ENCODE peak calls at places on chromosomes 6 and 20, in four cellular contexts. W is CD4-positive, alpha-beta memory T cell; A is SJSA1; K is naive thymus-derived CD4-positive, alpha-beta T cell. Q is an unnamed sample.

GRCh38 chr6:151647871-151648639 is 154.2 kb downstream of the CCDC170 start:
- DNase-seq in K (no peak), W (no peak), A (no peak), Q (no peak)

GRCh38 chr6:40791004-40791403 is 203.8 kb upstream of the LRFN2 start:
- DNase-seq in K (no peak), A (no peak), W (no peak), Q (no peak)

GRCh38 chr20:62031462-62032092 is 34.1 kb downstream of the TAF4 start:
- DNase-seq in W (no peak), A (no peak), K (no peak), Q (no peak)

GRCh38 chr6:215335-216034 is 76.8 kb upstream of the DUSP22 start:
- DNase-seq in K (no peak), W (peak), A (no peak), Q (no peak)

GRCh38 chr6:36314221-36315014 is 22.3 kb downstream of the BNIP5 start:
- DNase-seq in W (no peak), A (no peak), K (no peak), Q (peak)

GRCh38 chr20:55116598-55116997 is 641.2 kb downstream of the DOK5 start:
- DNase-seq in K (no peak), A (no peak), W (no peak), Q (no peak)

GRCh38 chr20:17687800-17688199 is 5.8 kb upstream of the RRBP1 start:
- DNase-seq in K (no peak), A (no peak), W (no peak), Q (no peak)

GRCh38 chr6:142728910-142729481 is 216.0 kb downstream of the HIVEP2 start:
- DNase-seq in A (no peak), K (no peak), W (no peak), Q (peak)

GRCh38 chr20:31638317-31638716 is 605 bp downstream of the COX4I2 start:
- DNase-seq in A (no peak), W (no peak), K (no peak), Q (no peak)

GRCh38 chr6:87103977-87104601 is 9.2 kb upstream of the CGA start:
- DNase-seq in W (no peak), K (no peak), A (no peak), Q (peak)

GRCh38 chr6:42026540-42026939 is 23.8 kb upstream of the TAF8 start:
- DNase-seq in K (no peak), W (no peak), A (no peak), Q (peak)

GRCh38 chr6:138404666-138405337 is 779 bp downstream of the HEBP2 start:
- DNase-seq in K (peak), W (peak), A (no peak), Q (no peak)

GRCh38 chr6:134400941-134401340 is 83.0 kb upstream of the SGK1 start:
- DNase-seq in K (no peak), A (no peak), W (no peak), Q (no peak)
- H3K4me3 ChIP-seq in K (no peak), A (no peak), W (no peak), Q (no peak)

DNA sequence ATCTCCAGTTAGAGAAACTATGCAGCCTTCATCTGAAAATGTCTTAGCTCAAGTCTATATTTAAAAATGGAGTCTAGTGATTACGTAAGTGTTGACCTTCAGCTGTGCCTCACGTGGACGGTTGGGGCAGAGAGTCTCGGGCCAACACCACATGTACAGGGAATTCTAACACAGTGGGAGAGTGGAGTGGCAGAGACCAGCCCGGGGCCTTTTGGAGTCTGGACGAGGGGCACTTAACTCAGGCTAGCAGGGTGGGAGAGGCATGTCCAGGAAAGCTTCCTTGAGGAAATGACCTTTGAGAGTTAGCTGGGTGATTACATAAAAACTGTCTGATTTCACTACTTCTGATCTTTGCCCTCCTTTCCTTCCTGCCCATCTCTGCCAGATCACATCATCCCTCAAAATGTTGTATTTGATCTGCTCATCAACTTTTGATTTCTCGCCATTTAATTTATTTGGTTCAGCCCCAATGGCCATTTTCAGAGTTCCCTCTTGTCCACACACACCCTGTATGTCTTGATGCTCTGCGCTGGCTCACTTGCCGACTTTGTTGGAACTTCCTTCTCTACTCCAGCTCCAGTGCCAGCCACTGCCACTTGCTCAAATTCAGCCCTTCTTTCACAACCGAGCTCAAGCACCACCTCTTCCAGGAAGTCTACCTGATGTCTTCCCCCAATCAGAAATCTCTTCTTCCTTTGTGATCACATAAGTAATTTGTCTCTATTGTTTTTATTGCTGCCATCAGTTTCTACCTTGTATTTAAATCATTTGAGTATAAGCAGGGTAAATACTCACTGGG is 2.6 kb downstream of the ARMC2 start:
- DNase-seq in W (no peak), K (no peak), A (no peak), Q (peak)
- H3K4me3 ChIP-seq in W (no peak), K (no peak), A (no peak), Q (no peak)

DNA sequence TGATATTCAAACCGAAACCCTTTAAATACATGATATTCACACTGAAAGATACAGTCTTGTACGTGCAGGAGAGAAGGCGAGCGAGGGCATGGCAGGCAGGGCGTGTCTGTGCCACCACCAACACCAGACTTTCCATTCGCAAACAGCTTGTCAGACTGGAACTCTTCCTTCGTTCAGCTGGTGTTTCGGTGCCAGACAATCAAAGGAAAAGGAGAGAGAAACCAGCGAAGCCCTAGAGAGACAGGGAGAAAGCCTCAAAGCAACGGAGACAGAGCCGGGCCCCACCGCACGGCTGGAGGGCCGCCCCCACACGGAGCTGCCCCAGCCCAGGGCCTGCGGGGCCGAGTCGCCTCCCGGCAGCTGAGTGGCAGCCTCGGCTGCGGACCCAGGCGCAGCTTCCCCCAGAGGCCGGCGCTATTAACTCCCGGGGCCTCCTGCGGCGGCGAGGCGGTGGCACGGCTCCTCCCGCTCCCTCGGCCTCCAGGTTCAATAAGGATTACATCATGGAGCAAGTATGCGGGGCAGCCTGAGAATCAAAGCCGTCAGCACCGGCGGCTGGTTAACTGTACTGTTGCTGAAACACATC is 32.1 kb upstream of the NR2E1 start:
- DNase-seq in K (peak), A (peak), W (no peak), Q (no peak)
- H3K4me3 ChIP-seq in K (peak), A (peak), W (no peak), Q (no peak)

DNA sequence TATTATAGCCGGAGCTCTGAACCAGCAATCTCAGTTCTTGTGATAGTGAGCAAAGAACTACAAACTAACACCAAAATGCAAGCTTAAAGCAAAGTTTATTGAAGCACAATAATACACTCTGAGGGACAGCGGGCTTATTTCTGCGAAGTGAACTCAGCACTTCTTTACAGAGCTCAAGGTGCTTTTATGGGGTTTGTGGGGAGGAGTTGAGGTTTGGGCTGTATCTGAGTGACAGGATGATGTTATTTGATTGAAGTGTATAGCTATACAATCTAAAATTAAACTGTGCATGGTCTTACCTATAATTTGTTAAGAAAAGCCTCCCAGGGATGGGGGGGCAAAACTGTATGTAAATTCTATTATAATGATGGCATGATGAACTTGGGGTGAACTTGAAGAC is 1.0 kb upstream of the HFE start:
- DNase-seq in K (peak), W (peak), A (no peak), Q (no peak)
- H3K4me3 ChIP-seq in K (peak), W (no peak), A (no peak), Q (no peak)

GRCh38 chr6:3749390-3749978 is 2.0 kb downstream of the PXDC1 start:
- DNase-seq in W (no peak), A (peak), K (no peak), Q (no peak)

GRCh38 chr6:3746696-3747095 is 4.8 kb downstream of the PXDC1 start:
- DNase-seq in A (no peak), W (no peak), K (no peak), Q (no peak)

GRCh38 chr6:3747100-3747737 is 4.3 kb downstream of the PXDC1 start:
- DNase-seq in W (no peak), A (no peak), K (no peak), Q (no peak)

GRCh38 chr6:3748726-3749389 is 2.7 kb downstream of the PXDC1 start:
- DNase-seq in W (no peak), A (no peak), K (no peak), Q (no peak)

DNA sequence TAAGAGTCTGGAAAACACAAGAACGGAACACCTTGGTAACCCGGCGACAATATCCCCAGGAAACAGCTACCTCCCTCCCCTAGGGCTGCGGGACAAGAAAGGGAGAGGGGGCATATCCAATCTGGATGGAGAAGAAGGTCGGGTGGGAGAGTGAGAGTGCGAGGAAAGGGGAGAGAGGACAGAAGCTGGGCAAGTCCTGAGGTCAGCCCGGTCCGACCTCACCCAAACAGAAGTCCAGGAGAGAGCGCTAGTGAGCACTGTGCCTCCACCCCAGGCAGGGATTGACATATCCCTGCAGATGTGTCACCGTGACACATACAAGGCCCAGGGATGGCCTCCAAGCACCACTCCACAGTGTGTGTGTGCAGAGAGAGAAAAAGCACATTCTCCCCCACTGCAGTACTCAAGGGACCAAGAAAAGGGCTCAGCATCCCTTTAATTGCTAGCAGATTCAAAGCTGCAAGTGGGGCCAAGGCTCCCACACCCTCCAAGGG is 3.3 kb downstream of the PXDC1 start:
- DNase-seq in W (no peak), K (no peak), A (peak), Q (peak)
- H3K4me3 ChIP-seq in W (no peak), K (no peak), A (no peak), Q (no peak)

GRCh38 chr6:10749734-10750133 is 2.1 kb downstream of the TMEM14B start:
- DNase-seq in A (no peak), W (no peak), K (no peak), Q (no peak)
- H3K4me3 ChIP-seq in A (no peak), W (no peak), K (no peak), Q (no peak)

GRCh38 chr20:19991826-19992225 is 25.3 kb upstream of the NAA20 start:
- DNase-seq in W (no peak), A (peak), K (no peak), Q (no peak)
- H3K4me3 ChIP-seq in W (no peak), A (no peak), K (no peak), Q (no peak)

GRCh38 chr20:34711813-34712430 is 7.8 kb downstream of the TP53INP2 start:
- DNase-seq in W (no peak), K (no peak), A (no peak), Q (no peak)

GRCh38 chr20:34710568-34710839 is 6.4 kb downstream of the TP53INP2 start:
- DNase-seq in K (no peak), A (no peak), W (no peak), Q (no peak)

GRCh38 chr20:34712525-34713192 is 8.5 kb downstream of the TP53INP2 start:
- DNase-seq in W (no peak), A (no peak), K (no peak), Q (no peak)

GRCh38 chr20:34709836-34710567 is 5.9 kb downstream of the TP53INP2 start:
- DNase-seq in K (no peak), W (no peak), A (peak), Q (peak)

GRCh38 chr20:34710861-34711574 is 6.9 kb downstream of the TP53INP2 start:
- DNase-seq in K (no peak), A (no peak), W (no peak), Q (peak)
- H3K4me3 ChIP-seq in K (no peak), A (no peak), W (no peak), Q (no peak)

GRCh38 chr6:139834232-139834631 is 459.8 kb upstream of the CITED2 start:
- DNase-seq in W (no peak), A (no peak), K (no peak), Q (no peak)

GRCh38 chr6:139844907-139845306 is 470.5 kb upstream of the CITED2 start:
- DNase-seq in W (no peak), K (no peak), A (no peak), Q (no peak)

GRCh38 chr6:139841794-139842215 is 467.4 kb upstream of the CITED2 start:
- DNase-seq in A (no peak), W (no peak), K (no peak), Q (peak)

GRCh38 chr6:139839506-139840156 is 465.2 kb upstream of the CITED2 start:
- DNase-seq in W (no peak), A (no peak), K (no peak), Q (peak)
- H3K4me3 ChIP-seq in W (no peak), A (no peak), K (no peak), Q (peak)